ENCODE peak calls at places on chromosomes 1 and 21, in nine cellular contexts. One of them, this sample, is unnamed.

GRCh38 chr1:61588736-61589381 is 136.1 kb downstream of the TM2D1 start:
- DNase-seq in Kasumi-1: peak
- DNase-seq in left cardiac atrium: peak
- DNase-seq in effector memory CD8-positive, alpha-beta T cell: peak
- DNase-seq in NAMALWA: peak
- DNase-seq in Daoy: peak
- DNase-seq in HFF-Myc: peak
- DNase-seq in fibroblast of mammary gland: peak
- DNase-seq in WTC11: peak
- DNase-seq in this sample: no peak

GRCh38 chr1:94299627-94300552 is 62.5 kb upstream of the ARHGAP29 start:
- DNase-seq in HFF-Myc: no peak
- DNase-seq in left cardiac atrium: peak
- DNase-seq in WTC11: no peak
- DNase-seq in Kasumi-1: no peak
- DNase-seq in NAMALWA: no peak
- DNase-seq in Daoy: peak
- DNase-seq in fibroblast of mammary gland: peak
- DNase-seq in effector memory CD8-positive, alpha-beta T cell: no peak
- DNase-seq in this sample: no peak

GRCh38 chr21:37531402-37532042 is 164.9 kb downstream of the DYRK1A start:
- DNase-seq in NAMALWA: no peak
- DNase-seq in left cardiac atrium: peak
- DNase-seq in HFF-Myc: no peak
- DNase-seq in fibroblast of mammary gland: no peak
- DNase-seq in effector memory CD8-positive, alpha-beta T cell: no peak
- DNase-seq in WTC11: no peak
- DNase-seq in Daoy: peak
- DNase-seq in Kasumi-1: no peak
- DNase-seq in this sample: no peak

GRCh38 chr1:228149341-228150020 is at the start of gene GJC2:
- DNase-seq in fibroblast of mammary gland: no peak
- DNase-seq in WTC11: peak
- DNase-seq in HFF-Myc: no peak
- DNase-seq in Daoy: peak
- DNase-seq in effector memory CD8-positive, alpha-beta T cell: no peak
- DNase-seq in NAMALWA: no peak
- DNase-seq in left cardiac atrium: peak
- DNase-seq in Kasumi-1: no peak
- DNase-seq in this sample: no peak

GRCh38 chr1:2533356-2533755 is 3.3 kb upstream of the HES5 start:
- DNase-seq in NAMALWA: no peak
- DNase-seq in WTC11: no peak
- DNase-seq in Kasumi-1: no peak
- DNase-seq in fibroblast of mammary gland: peak
- DNase-seq in effector memory CD8-positive, alpha-beta T cell: no peak
- DNase-seq in Daoy: peak
- DNase-seq in left cardiac atrium: no peak
- DNase-seq in HFF-Myc: no peak
- DNase-seq in this sample: no peak

GRCh38 chr1:58802640-58803476 is 19.0 kb upstream of the JUN start:
- DNase-seq in WTC11: no peak
- DNase-seq in left cardiac atrium: no peak
- DNase-seq in HFF-Myc: no peak
- DNase-seq in NAMALWA: no peak
- DNase-seq in Kasumi-1: no peak
- DNase-seq in fibroblast of mammary gland: no peak
- DNase-seq in Daoy: no peak
- DNase-seq in effector memory CD8-positive, alpha-beta T cell: no peak
- DNase-seq in this sample: no peak

GRCh38 chr1:197341626-197342025 is 73.6 kb downstream of the CRB1 start:
- DNase-seq in HFF-Myc: no peak
- DNase-seq in fibroblast of mammary gland: no peak
- DNase-seq in Daoy: no peak
- DNase-seq in left cardiac atrium: no peak
- DNase-seq in Kasumi-1: no peak
- DNase-seq in NAMALWA: no peak
- DNase-seq in WTC11: no peak
- DNase-seq in effector memory CD8-positive, alpha-beta T cell: no peak
- DNase-seq in this sample: no peak

GRCh38 chr1:22330092-22330762 is 121.4 kb upstream of the ZBTB40 start:
- DNase-seq in HFF-Myc: no peak
- DNase-seq in Daoy: no peak
- DNase-seq in effector memory CD8-positive, alpha-beta T cell: no peak
- DNase-seq in fibroblast of mammary gland: no peak
- DNase-seq in WTC11: no peak
- DNase-seq in NAMALWA: no peak
- DNase-seq in left cardiac atrium: no peak
- DNase-seq in Kasumi-1: no peak
- DNase-seq in this sample: no peak

GRCh38 chr1:106910798-106911197 is 145.7 kb upstream of the PRMT6 start:
- DNase-seq in Daoy: peak
- DNase-seq in effector memory CD8-positive, alpha-beta T cell: no peak
- DNase-seq in left cardiac atrium: no peak
- DNase-seq in Kasumi-1: no peak
- DNase-seq in HFF-Myc: no peak
- DNase-seq in WTC11: no peak
- DNase-seq in NAMALWA: no peak
- DNase-seq in fibroblast of mammary gland: peak
- DNase-seq in this sample: no peak

This sample was measured in AG09319.